ENCODE peak calls at places on chromosomes 11 and 22, in four cellular contexts. C, R, Z and W are unnamed samples.

GRCh38 chr22:47629273-47629711 is 866.8 kb downstream of the TBC1D22A start:
- DNase-seq in R (no peak), C (no peak), Z (no peak), W (no peak)

GRCh38 chr11:14813506-14813905 is 78.5 kb downstream of the CYP2R1 start:
- DNase-seq in C (no peak), R (no peak), Z (no peak), W (no peak)

GRCh38 chr22:17057959-17058814 is 26.6 kb upstream of the IL17RA start:
- DNase-seq in C (peak), R (peak), Z (peak), W (peak)

GRCh38 chr11:76234704-76235232 is 28.5 kb upstream of the WNT11 start:
- DNase-seq in C (peak), R (no peak), Z (no peak), W (no peak)

GRCh38 chr22:36585841-36586240 is 56.9 kb upstream of the EIF3D start:
- DNase-seq in Z (no peak), R (no peak), C (no peak), W (no peak)

GRCh38 chr22:36368359-36368983 is 19.3 kb downstream of the MYH9 start:
- DNase-seq in R (peak), Z (peak), C (no peak), W (peak)

GRCh38 chr11:124896821-124897391 is 759 bp downstream of the ROBO4 start:
- DNase-seq in C (no peak), R (no peak), Z (no peak), W (no peak)

GRCh38 chr11:11510939-11511338 is 110.9 kb downstream of the GALNT18 start:
- DNase-seq in R (no peak), Z (no peak), C (no peak), W (no peak)

GRCh38 chr11:59944761-59945160 is 6.5 kb downstream of the OOSP1 start:
- DNase-seq in R (no peak), C (no peak), Z (no peak), W (no peak)

GRCh38 chr11:2533642-2534115 is 88.9 kb downstream of the KCNQ1 start:
- DNase-seq in Z (peak), R (peak), C (no peak), W (peak)

GRCh38 chr11:117887431-117888139 is 11.1 kb upstream of the FXYD6 start:
- DNase-seq in Z (no peak), R (no peak), C (no peak), W (no peak)

GRCh38 chr11:102513869-102514268 is 16.7 kb downstream of the MMP7 start:
- DNase-seq in R (no peak), Z (no peak), C (no peak), W (no peak)

GRCh38 chr11:114134870-114135269 is 75.4 kb downstream of the ZBTB16 start:
- DNase-seq in Z (peak), C (no peak), R (no peak), W (no peak)

GRCh38 chr11:19811391-19811790 is 98.8 kb downstream of the NAV2 start:
- DNase-seq in Z (no peak), R (no peak), C (no peak), W (no peak)

GRCh38 chr22:37611202-37611601 is 2.6 kb downstream of the GGA1 start:
- DNase-seq in R (no peak), C (no peak), Z (no peak), W (no peak)

GRCh38 chr11:111327908-111328624 is 29.7 kb downstream of the POU2AF3 start:
- DNase-seq in Z (no peak), R (no peak), C (no peak), W (no peak)

GRCh38 chr11:93196816-93197382 is 892 bp downstream of the SLC36A4 start:
- DNase-seq in C (peak), R (no peak), Z (peak), W (no peak)

GRCh38 chr11:2796091-2796490 is 89.5 kb downstream of the CDKN1C start:
- DNase-seq in R (peak), Z (no peak), C (no peak), W (no peak)

GRCh38 chr11:120969993-120970392 is 53.9 kb upstream of the TBCEL start:
- DNase-seq in C (no peak), Z (no peak), R (no peak), W (no peak)

GRCh38 chr11:46183819-46184218 is 62.6 kb upstream of the PHF21A start:
- DNase-seq in C (no peak), R (no peak), Z (no peak), W (no peak)

GRCh38 chr11:83070044-83070877 is 1.4 kb downstream of the RAB30 start:
- DNase-seq in C (no peak), R (peak), Z (peak), W (no peak)

GRCh38 chr22:36435516-36436415 is 45.7 kb downstream of the TXN2 start:
- DNase-seq in Z (no peak), C (no peak), R (peak), W (peak)

DNA sequence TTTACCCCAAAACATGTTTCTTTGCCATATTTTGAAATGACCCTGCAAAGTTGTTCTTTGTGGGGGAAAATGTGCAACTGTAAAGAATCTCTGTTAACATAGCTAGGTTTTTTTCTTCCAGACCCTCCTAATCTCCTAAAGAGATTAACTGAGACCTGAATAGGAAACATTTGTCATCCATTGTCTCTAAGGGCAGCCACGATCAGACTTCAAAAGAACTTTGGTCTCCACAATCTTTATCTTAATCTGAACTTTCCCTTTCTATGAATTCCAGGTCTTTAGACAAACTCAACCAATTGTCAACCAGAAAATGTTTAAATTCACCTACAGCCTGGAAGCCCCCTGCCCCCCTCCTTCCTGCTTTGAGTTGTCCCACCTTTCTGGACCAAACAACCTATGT is 4.6 kb upstream of the LGALS12 start:
- DNase-seq in Z (no peak), R (no peak), C (no peak), W (no peak)
- TF ChIP-seq HMGXB4 in Z (no peak), R (no peak), C (no peak), W (no peak)

DNA sequence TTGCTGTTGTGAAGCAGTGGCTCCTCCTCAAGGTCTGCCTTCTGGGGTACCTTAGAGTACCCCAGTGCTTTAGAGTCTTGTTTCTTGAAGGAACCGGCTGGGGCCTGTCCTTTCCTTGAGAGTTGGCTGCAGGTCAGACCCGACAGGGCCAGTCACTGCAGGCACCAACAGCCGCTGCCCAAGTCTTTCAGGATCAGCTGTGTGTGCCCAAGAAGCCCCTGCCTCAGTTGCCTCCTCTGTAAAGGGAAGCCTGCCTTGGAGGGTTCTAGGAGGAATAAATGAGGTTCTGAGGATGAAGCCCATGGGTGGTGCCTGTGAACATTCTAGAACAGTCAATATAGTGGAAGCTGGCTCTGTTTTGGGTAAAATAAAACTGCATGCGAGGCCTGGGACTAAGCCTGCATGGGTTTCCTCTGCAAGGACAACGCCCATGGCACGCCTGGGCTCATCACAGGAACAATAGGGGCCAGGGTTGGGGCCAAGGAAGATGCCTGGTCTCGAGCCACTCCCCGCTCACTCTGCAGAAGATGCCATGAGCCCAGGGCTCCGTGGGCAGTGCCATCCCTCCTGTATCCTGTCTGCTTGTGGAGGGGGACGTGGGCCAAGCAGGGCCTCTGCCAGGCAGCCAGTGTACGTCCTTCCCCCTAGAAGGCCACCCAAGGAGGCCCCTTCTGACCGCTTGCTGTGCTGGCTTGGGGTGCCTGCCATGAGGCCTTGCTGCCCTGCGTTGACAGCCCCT is 81.6 kb downstream of the MED15 start:
- DNase-seq in Z (no peak), R (no peak), C (no peak), W (no peak)
- TF ChIP-seq HMGXB4 in Z (no peak), R (no peak), C (no peak), W (no peak)

DNA sequence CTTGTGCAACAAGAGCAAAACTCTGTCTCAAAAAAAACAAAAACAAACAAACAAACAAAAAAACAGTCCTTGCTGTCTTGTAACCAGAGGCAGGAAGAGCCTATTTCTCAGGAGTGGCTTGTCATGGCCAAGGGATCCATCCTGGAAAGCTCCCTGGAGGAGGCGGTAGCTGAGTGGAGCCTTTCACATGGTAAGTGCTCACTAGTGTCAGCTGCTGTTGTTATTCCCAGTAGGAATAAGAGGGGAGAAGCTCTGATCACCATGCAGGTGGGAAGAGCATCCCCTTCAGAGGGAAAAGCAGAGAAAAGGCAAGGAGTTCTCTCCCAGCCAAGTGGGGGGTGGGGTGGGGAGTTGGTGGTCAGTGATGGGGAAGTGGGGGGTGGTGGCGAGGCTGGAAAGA is 54.6 kb upstream of the WNT7B start:
- DNase-seq in C (no peak), R (peak), Z (no peak), W (no peak)
- TF ChIP-seq HMGXB4 in C (no peak), R (no peak), Z (no peak), W (no peak)

DNA sequence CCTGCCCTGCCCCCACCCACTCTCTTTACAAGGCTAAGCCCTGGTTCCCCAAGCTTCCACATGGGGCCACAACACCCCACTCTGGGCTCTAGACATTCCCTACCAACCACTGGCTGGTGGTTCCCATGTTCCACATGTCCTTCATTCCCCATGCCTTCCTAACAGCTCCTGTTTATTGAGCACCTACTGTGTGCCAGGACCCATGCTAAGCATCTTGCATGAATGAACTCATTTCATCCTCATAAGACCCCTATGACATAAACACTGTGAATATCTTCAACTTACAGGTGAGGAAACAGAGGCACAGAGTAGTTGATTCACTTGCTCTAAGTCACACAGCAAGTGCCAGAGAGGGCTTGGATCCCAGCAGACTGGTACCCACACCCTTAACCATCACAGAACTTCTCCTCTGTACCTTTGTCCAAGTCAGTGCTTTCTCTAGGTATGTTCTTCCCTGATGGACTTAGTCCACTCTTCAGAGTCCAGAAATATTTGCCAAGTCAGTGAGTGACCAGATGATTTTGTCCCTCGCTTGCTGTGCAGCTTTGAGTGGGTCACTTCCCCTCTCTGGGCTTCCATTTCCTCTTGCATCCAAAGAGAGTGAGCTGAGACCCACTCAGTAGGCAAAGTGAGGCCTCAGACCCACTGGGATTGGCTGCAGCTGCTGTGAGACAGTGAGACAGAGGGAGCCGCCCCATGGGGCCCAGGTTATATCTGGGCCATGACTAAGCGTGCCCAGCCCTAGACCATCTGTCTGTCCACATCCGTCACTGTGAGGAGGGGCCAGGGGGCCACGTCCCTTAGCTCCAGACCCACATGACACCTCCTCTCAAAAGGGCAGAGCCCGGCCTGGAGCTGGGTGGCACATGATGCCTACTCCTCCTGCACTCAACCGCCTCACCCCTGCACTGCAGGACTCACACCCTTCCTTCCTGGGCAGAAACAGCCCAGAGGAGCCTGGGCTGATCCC is 132.4 kb downstream of the MN1 start:
- DNase-seq in C (peak), Z (peak), R (no peak), W (peak)
- TF ChIP-seq HMGXB4 in C (no peak), Z (no peak), R (no peak), W (no peak)

GRCh38 chr22:19105456-19105855 is 16.8 kb downstream of the DGCR2 start:
- DNase-seq in Z (no peak), C (no peak), R (no peak), W (no peak)

GRCh38 chr22:19106886-19107729 is 15.1 kb downstream of the DGCR2 start:
- DNase-seq in Z (no peak), R (no peak), C (no peak), W (no peak)

GRCh38 chr22:19103881-19104821 is 18.1 kb downstream of the DGCR2 start:
- DNase-seq in Z (no peak), C (no peak), R (no peak), W (no peak)

GRCh38 chr22:19107730-19108074 is 14.5 kb downstream of the DGCR2 start:
- DNase-seq in C (no peak), Z (no peak), R (no peak), W (no peak)

GRCh38 chr22:19105867-19106802 is 16.1 kb downstream of the DGCR2 start:
- DNase-seq in C (peak), Z (peak), R (peak), W (no peak)
- TF ChIP-seq HMGXB4 in C (no peak), Z (peak), R (no peak), W (no peak)

GRCh38 chr22:30325065-30325720 is 1.5 kb downstream of the TBC1D10A start:
- DNase-seq in C (peak), Z (peak), R (no peak), W (no peak)
- TF ChIP-seq HMGXB4 in C (no peak), Z (no peak), R (no peak), W (no peak)

GRCh38 chr22:49235463-49236300 is 592.0 kb downstream of the BRD1 start:
- DNase-seq in Z (no peak), R (no peak), C (no peak), W (no peak)
- TF ChIP-seq HMGXB4 in Z (no peak), R (no peak), C (no peak), W (no peak)

GRCh38 chr11:3807856-3808845 is at the start of gene PGAP2:
- DNase-seq in C (peak), R (peak), Z (peak), W (peak)
- TF ChIP-seq HMGXB4 in C (no peak), R (peak), Z (no peak), W (peak)

GRCh38 chr22:50192825-50193204 is 7.1 kb downstream of the TRABD start:
- DNase-seq in C (no peak), Z (no peak), R (no peak), W (no peak)
- TF ChIP-seq HMGXB4 in C (no peak), Z (no peak), R (no peak), W (no peak)